ENCODE peak calls at places on chromosomes 16 and 17, in six cellular contexts. E is IMR-90, O is H1, I is H9, L is mesenchymal stem cell, A is neuronal stem cell. T is an unnamed sample.

GRCh38 chr17:5929721-5930120 is 140.5 kb upstream of the WSCD1 start:
- DNase-seq in E (no peak), O (no peak), I (no peak), L (no peak), A (no peak), T (no peak)

GRCh38 chr17:56291226-56291805 is 138.0 kb downstream of the ANKFN1 start:
- DNase-seq in E (peak), O (no peak), I (no peak), L (no peak), A (no peak), T (no peak)

GRCh38 chr16:23182206-23182674 is 305 bp upstream of the SCNN1G start:
- DNase-seq in E (peak), O (peak), I (peak), L (peak), A (peak), T (peak)

GRCh38 chr16:67959520-67959919 is 8.9 kb downstream of the SLC12A4 start:
- DNase-seq in E (peak), O (no peak), I (no peak), L (peak), A (no peak), T (no peak)

GRCh38 chr16:886802-887731 is 83.7 kb downstream of the LMF1 start:
- DNase-seq in E (no peak), O (peak), I (no peak), L (no peak), A (peak), T (no peak)

GRCh38 chr17:76261421-76262215 is 3.5 kb upstream of the UBALD2 start:
- DNase-seq in E (peak), O (no peak), I (no peak), L (peak), A (no peak), T (peak)

GRCh38 chr17:4788159-4788806 is 481 bp upstream of the GLTPD2 start:
- DNase-seq in E (no peak), O (no peak), I (no peak), L (no peak), A (no peak), T (no peak)

GRCh38 chr17:17524091-17524490 is 27.9 kb upstream of the RASD1 start:
- DNase-seq in E (no peak), O (no peak), I (no peak), L (no peak), A (no peak), T (no peak)

GRCh38 chr17:41959336-41960095 is 7.1 kb upstream of the CNP start:
- DNase-seq in E (peak), O (peak), I (peak), L (peak), A (peak), T (peak)

GRCh38 chr16:79509906-79510305 is 90.6 kb downstream of the MAF start:
- DNase-seq in E (no peak), O (no peak), I (no peak), L (no peak), A (no peak), T (no peak)

GRCh38 chr16:7921360-7921759 is 588.7 kb downstream of the RBFOX1 start:
- DNase-seq in E (no peak), O (no peak), I (peak), L (no peak), A (no peak), T (peak)

GRCh38 chr17:33647976-33648375 is 354.9 kb upstream of the ASIC2 start:
- DNase-seq in E (peak), O (no peak), I (peak), L (peak), A (peak), T (peak)

GRCh38 chr16:66203476-66203875 is 163.0 kb upstream of the CDH5 start:
- DNase-seq in E (no peak), O (no peak), I (no peak), L (no peak), A (no peak), T (no peak)

GRCh38 chr17:39264119-39264518 is 38.4 kb upstream of the STAC2 start:
- DNase-seq in E (no peak), O (no peak), I (no peak), L (no peak), A (no peak), T (no peak)

GRCh38 chr16:50228364-50228868 is 37.9 kb upstream of the ADCY7 start:
- DNase-seq in E (no peak), O (no peak), I (no peak), L (no peak), A (no peak), T (no peak)

GRCh38 chr16:69498926-69499325 is 66.8 kb upstream of the NFAT5 start:
- DNase-seq in E (no peak), O (no peak), I (no peak), L (no peak), A (no peak), T (peak)

GRCh38 chr17:80817321-80817845 is 174.3 kb upstream of the CHMP6 start:
- DNase-seq in E (no peak), O (no peak), I (no peak), L (no peak), A (no peak), T (no peak)

GRCh38 chr17:31472137-31472536 is 80.7 kb downstream of the RAB11FIP4 start:
- DNase-seq in E (no peak), O (no peak), I (no peak), L (no peak), A (no peak), T (no peak)

GRCh38 chr16:81485824-81486554 is 41.4 kb downstream of the CMIP start:
- DNase-seq in E (no peak), O (no peak), I (no peak), L (no peak), A (no peak), T (no peak)

GRCh38 chr17:29117440-29117753 is 62.8 kb downstream of the MYO18A start:
- DNase-seq in E (no peak), O (no peak), I (no peak), L (no peak), A (no peak), T (no peak)

GRCh38 chr17:59815965-59816364 is 76.8 kb downstream of the TUBD1 start:
- DNase-seq in E (no peak), O (no peak), I (no peak), L (peak), A (no peak), T (peak)

GRCh38 chr16:85372627-85373372 is 240.3 kb upstream of the GSE1 start:
- DNase-seq in E (peak), O (no peak), I (no peak), L (peak), A (no peak), T (peak)

GRCh38 chr16:58088116-58088515 is 41.1 kb downstream of the CFAP20 start:
- DNase-seq in E (no peak), O (no peak), I (no peak), L (no peak), A (no peak), T (no peak)

GRCh38 chr16:56357291-56357764 is 68.0 kb downstream of the AMFR start:
- DNase-seq in E (peak), O (peak), I (peak), L (peak), A (no peak), T (peak)

GRCh38 chr17:66677201-66677981 is 157.5 kb upstream of the CACNG5 start:
- DNase-seq in E (peak), O (no peak), I (peak), L (peak), A (no peak), T (peak)

GRCh38 chr17:79071161-79071560 is 3.5 kb upstream of the ENGASE start:
- DNase-seq in E (no peak), O (no peak), I (no peak), L (no peak), A (no peak), T (no peak)

GRCh38 chr17:74882517-74883240 is 9.9 kb upstream of the FDXR start:
- DNase-seq in E (no peak), O (no peak), I (no peak), L (no peak), A (no peak), T (no peak)
- H3K14ac ChIP-seq in E (no peak), O (no peak), I (no peak), L (no peak), A (no peak), T (no peak)

GRCh38 chr17:62178579-62178978 is 113.5 kb upstream of the MED13 start:
- DNase-seq in E (peak), O (no peak), I (no peak), L (peak), A (no peak), T (peak)
- H3K14ac ChIP-seq in E (no peak), O (no peak), I (no peak), L (no peak), A (no peak), T (peak)

GRCh38 chr16:75072239-75072947 is 44.2 kb downstream of the LDHD start:
- DNase-seq in E (no peak), O (no peak), I (no peak), L (no peak), A (no peak), T (no peak)
- H3K14ac ChIP-seq in E (no peak), O (no peak), I (no peak), L (no peak), A (no peak), T (no peak)

GRCh38 chr16:88714420-88715302 is 8.4 kb downstream of the CTU2 start:
- DNase-seq in E (no peak), O (no peak), I (no peak), L (no peak), A (no peak), T (no peak)
- H3K14ac ChIP-seq in E (no peak), O (no peak), I (no peak), L (no peak), A (no peak), T (no peak)

T was measured in trophoblast cell.